ENCODE peak calls at places on chromosomes 7 and 10, in nine cellular contexts. Z, K, S, U, B, V, X, A and G are unnamed samples.

GRCh38 chr10:43236176-43236850 is 30.6 kb downstream of the RASGEF1A start:
- DNase-seq in V (no peak), U (no peak), X (no peak), K (no peak), A (no peak), B (no peak), Z (peak), S (no peak), G (no peak)

GRCh38 chr7:157690833-157691382 is 354.1 kb downstream of the DNAJB6 start:
- DNase-seq in K (peak), V (peak), Z (no peak), X (peak), S (peak), U (peak), B (no peak), A (peak), G (peak)

GRCh38 chr10:1513221-1513620 is 224.1 kb downstream of the ADARB2 start:
- DNase-seq in K (no peak), B (no peak), V (no peak), Z (no peak), U (no peak), X (no peak), S (no peak), A (no peak), G (no peak)

GRCh38 chr10:83917519-83918506 is 221.5 kb upstream of the GHITM start:
- DNase-seq in V (peak), Z (no peak), K (peak), U (peak), A (peak), B (no peak), S (no peak), X (peak), G (no peak)

GRCh38 chr10:47348138-47348651 is at the start of gene RBP3:
- DNase-seq in A (no peak), X (no peak), S (no peak), K (no peak), U (no peak), B (no peak), Z (no peak), V (no peak), G (no peak)

GRCh38 chr10:43899224-43899959 is 250.7 kb upstream of the ZNF32 start:
- DNase-seq in U (peak), V (no peak), K (no peak), S (no peak), Z (no peak), B (no peak), A (no peak), X (no peak), G (no peak)

GRCh38 chr7:105098863-105099515 is 85.0 kb downstream of the KMT2E start:
- DNase-seq in V (no peak), B (no peak), X (no peak), Z (no peak), K (no peak), A (no peak), U (no peak), S (peak), G (no peak)

GRCh38 chr10:130802301-130802700 is 509.2 kb downstream of the TCERG1L start:
- DNase-seq in K (no peak), A (no peak), U (no peak), V (no peak), B (no peak), X (no peak), S (no peak), Z (no peak), G (no peak)

GRCh38 chr7:43872401-43873165 is 3.3 kb upstream of the MRPS24 start:
- DNase-seq in Z (no peak), S (no peak), V (no peak), K (no peak), U (no peak), X (no peak), B (no peak), A (peak), G (no peak)